ENCODE peak calls at places on chromosome X, in ten cellular contexts. M, Q, Y, I, G, A, D, C, P and O are unnamed samples.
A peak's percentile ranks its signal among the peaks of the same experiment; 100 is the strongest.

GRCh38 chrX:150899191-150899757 is 806 bp upstream of the CD99L2 start:
- DNase-seq in A (no peak), M (peak; percentile 37), Q (peak; percentile 39), P (peak; percentile 22), Y (peak; percentile 6), C (peak; percentile 82), D (peak; percentile 18), G (peak; percentile 42), I (peak; percentile 34), O (peak; percentile 63)

GRCh38 chrX:30822719-30823118 is 66.3 kb downstream of the TAB3 start:
- DNase-seq in C (no peak), P (no peak), Y (no peak), I (no peak), M (no peak), A (no peak), G (no peak), D (no peak), Q (no peak), O (no peak)

GRCh38 chrX:96919672-96920071 is 36.0 kb downstream of the RPA4 start:
- DNase-seq in G (no peak), D (no peak), M (no peak), Y (no peak), Q (no peak), A (no peak), P (no peak), C (no peak), I (no peak), O (no peak)

GRCh38 chrX:147957291-147957690 is 23.8 kb upstream of the FMR1NB start:
- DNase-seq in D (no peak), G (no peak), Q (no peak), A (no peak), Y (no peak), C (no peak), P (no peak), I (no peak), M (no peak), O (no peak)

GRCh38 chrX:68146054-68146453 is 287.2 kb downstream of the OPHN1 start:
- DNase-seq in P (peak; percentile 41), A (no peak), Y (peak; percentile 62), M (no peak), D (no peak), G (no peak), C (peak; percentile 32), Q (no peak), I (no peak), O (peak; percentile 17)

GRCh38 chrX:12115377-12115776 is 22.9 kb upstream of the FRMPD4 start:
- DNase-seq in M (no peak), A (no peak), G (no peak), I (no peak), C (peak; percentile 3), P (peak; percentile 1), D (no peak), Y (no peak), Q (no peak), O (no peak)

GRCh38 chrX:69361286-69361926 is 142.7 kb upstream of the NALF2 start:
- DNase-seq in C (no peak), M (no peak), I (no peak), D (no peak), Y (peak; percentile 1), G (no peak), Q (no peak), A (no peak), P (no peak), O (no peak)

GRCh38 chrX:120251471-120252011 is 929 bp downstream of the ZBTB33 start:
- DNase-seq in D (no peak), G (peak; percentile 19), I (peak; percentile 42), M (peak; percentile 27), Q (no peak), C (peak; percentile 67), P (peak; percentile 34), A (no peak), Y (peak; percentile 18), O (peak; percentile 76)

GRCh38 chrX:112785323-112785722 is 55.3 kb downstream of the AMOT start:
- DNase-seq in M (no peak), G (no peak), D (no peak), I (no peak), A (no peak), Y (no peak), Q (no peak), C (no peak), P (no peak), O (no peak)

GRCh38 chrX:155028192-155028591 is 1.5 kb downstream of the FUNDC2 start:
- DNase-seq in I (no peak), G (no peak), M (no peak), P (peak; percentile 1), Q (no peak), A (no peak), D (no peak), C (peak; percentile 41), Y (no peak), O (peak; percentile 31)

GRCh38 chrX:56726609-56727008 is 2.4 kb upstream of the NBDY start:
- DNase-seq in C (peak; percentile 58), P (peak; percentile 49), G (peak; percentile 23), Y (peak; percentile 61), Q (no peak), M (no peak), A (no peak), D (peak; percentile 14), I (no peak), O (peak; percentile 59)

GRCh38 chrX:133535066-133535465 is 119.8 kb upstream of the GPC4 start:
- DNase-seq in A (no peak), Q (no peak), P (no peak), D (no peak), M (no peak), Y (no peak), C (no peak), G (no peak), I (no peak), O (no peak)

GRCh38 chrX:43661521-43662240 is 5.6 kb downstream of the MAOA start:
- DNase-seq in I (no peak), G (no peak), C (no peak), Y (no peak), M (no peak), D (no peak), P (no peak), Q (no peak), A (no peak), O (no peak)
- TF ChIP-seq POLR2A in I (no peak), G (no peak), C (no peak), Y (no peak), M (no peak), D (no peak), P (no peak), Q (no peak), A (no peak), O (no peak)

DNA sequence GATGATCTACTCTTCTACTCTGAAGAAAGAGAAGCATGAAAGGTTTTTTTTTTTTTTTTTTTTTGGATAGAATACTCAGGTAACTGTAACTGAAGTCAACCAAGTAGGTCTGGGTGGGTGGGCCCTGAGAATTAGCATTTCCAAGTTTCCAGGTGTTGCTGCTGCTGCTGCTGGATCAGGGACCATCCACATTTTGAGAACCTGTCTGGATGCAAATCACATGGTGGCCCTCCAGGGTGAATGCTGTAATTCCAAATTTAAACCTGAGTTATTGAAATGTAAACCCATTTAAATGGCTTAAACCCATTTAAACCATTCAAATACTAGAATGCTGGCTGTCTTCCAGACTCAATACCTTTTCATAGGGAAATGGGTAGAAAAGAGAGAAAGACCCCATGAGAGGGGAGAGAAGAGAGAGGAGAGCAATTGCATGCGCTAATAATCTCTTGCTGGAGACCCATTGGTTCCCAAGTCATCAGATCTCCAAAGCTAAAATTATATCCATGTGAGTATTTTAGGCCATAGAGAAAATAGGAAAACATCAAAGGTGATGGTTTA is 17.6 kb downstream of the SUPT20HL1 start:
- DNase-seq in Q (no peak), A (no peak), I (no peak), G (no peak), C (no peak), M (no peak), D (no peak), Y (no peak), P (no peak), O (no peak)
- TF ChIP-seq POLR2A in Q (no peak), A (no peak), I (no peak), G (no peak), C (no peak), M (no peak), D (no peak), Y (no peak), P (no peak), O (no peak)

DNA sequence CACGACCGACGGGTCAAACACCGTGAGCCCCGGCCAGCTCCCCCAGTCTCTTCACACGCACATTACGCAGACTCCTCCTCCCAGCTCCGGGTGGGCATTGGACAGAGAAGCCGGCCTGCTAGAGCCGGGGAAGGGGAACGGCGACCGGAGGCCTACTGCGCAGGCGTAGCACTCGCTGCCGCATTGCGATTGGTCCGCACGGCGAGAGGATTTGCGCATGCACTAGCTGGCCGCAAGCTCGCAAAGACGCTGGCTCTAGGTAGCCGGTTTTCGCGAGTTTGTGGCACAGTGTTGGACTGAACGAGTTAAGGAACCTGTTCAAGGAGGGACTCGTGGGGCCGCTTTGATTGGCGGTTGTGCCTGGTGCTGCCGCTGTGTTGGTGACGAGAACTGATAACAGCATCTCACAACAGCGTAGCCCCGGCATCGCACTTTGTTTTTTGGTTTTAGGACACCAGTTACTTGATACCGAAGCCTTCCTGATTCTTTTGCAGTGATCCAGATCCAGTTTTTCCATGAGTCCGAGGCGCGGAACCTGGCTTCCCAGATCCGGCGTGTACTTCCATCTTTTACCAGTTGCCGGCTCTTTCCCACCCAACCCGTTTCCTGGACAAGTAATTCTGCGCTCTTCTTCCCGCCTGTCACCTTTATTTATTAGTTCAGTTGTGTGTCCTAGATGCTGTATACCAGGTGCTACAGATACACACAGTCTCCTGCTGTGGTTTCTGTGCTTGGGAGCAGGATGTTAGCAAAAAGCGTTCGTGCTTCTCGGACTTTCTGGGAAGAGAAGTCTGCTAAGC is at the start of gene AIFM1:
- DNase-seq in I (peak; percentile 89), Y (peak; percentile 94), P (peak; percentile 98), C (peak; percentile 97), A (peak; percentile 72), G (peak; percentile 95), Q (peak; percentile 95), D (peak; percentile 86), M (peak; percentile 90), O (peak; percentile 94)
- TF ChIP-seq POLR2A in I (peak; percentile 46), Y (no peak), P (peak; percentile 88), C (peak; percentile 71), A (peak; percentile 80), G (peak; percentile 58), Q (peak; percentile 61), D (no peak), M (no peak), O (peak; percentile 93)

DNA sequence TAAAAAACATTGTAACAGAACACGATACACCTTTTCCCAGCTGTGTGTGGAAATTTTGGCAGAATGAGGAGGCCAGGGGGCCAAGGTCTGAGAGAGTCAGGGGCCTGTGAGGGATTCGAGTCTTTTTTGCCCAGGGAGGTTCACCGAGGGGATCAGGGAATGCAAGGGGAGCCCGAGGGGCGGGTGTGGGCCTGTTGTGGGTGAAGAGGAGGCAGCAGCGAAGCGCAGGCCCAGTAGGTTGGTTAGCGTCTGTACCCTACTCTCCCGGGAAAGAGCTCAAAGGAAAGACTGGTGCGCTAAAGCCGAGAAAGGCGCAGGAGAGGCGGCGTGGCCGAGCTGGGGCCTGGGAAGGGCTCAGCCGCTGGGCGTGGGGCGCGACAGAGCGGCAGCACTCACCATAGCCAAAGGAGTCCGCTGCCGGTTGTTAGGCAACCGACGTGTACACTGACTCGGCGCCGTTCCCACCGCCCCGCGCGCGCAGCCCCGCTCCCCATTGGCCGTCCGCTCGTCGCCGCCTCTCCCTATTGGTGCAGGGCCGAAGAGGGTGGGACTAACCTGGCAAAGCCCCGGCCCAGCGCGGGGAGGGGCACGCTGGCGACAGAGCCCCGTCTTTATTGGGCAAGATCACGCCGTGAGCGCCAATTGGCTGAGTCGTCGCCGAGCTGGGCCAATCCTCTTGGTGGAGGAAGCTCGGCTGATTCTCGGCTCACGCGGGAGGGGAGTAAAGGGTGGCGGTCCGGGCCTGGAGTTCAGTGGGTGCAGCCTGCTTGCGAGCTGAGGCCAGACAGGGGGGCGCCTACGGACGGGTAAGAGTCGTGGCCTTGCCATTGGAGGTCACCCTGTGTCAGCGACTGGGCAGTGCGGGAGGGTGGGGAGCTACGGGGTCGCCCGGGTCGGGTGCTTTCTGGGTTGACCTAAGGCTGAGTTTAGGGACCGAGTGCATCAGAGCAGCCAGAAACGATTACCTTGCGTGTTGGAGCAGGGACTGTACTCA is at the start of the genes CETN2 and NSDHL:
- DNase-seq in I (peak; percentile 95), P (peak; percentile 97), Q (peak; percentile 97), Y (peak; percentile 93), D (peak; percentile 92), A (peak; percentile 86), G (peak; percentile 96), M (peak; percentile 95), C (peak; percentile 96), O (peak; percentile 97)
- TF ChIP-seq POLR2A in I (no peak), P (peak; percentile 56), Q (peak; percentile 53), Y (peak; percentile 82), D (no peak), A (peak; percentile 70), G (no peak), M (no peak), C (peak; percentile 60), O (peak; percentile 72)